ENCODE peak calls at places on chromosomes 3 and 15, in nine cellular contexts. One of them, this sample, is unnamed. For H3K4me1, the result is how much of the 10 kb centered on the place peaks cover.

GRCh38 chr15:88785217-88785616 is 18.0 kb upstream of the ACAN start:
- DNase-seq in fibroblast of lung: no peak
- DNase-seq in heart left ventricle: no peak
- DNase-seq in testis: no peak
- DNase-seq in right cardiac atrium: no peak
- DNase-seq in MM.1S: no peak
- DNase-seq in HepG2: no peak
- DNase-seq in RWPE2: no peak
- DNase-seq in pancreas: no peak
- DNase-seq in this sample: no peak

GRCh38 chr15:78671626-78672211 is 30.7 kb upstream of the CHRNB4 start:
- DNase-seq in fibroblast of lung: no peak
- DNase-seq in heart left ventricle: peak
- DNase-seq in testis: no peak
- DNase-seq in right cardiac atrium: no peak
- DNase-seq in MM.1S: no peak
- DNase-seq in HepG2: no peak
- DNase-seq in RWPE2: no peak
- DNase-seq in pancreas: no peak
- DNase-seq in this sample: no peak

GRCh38 chr3:156628836-156629618 is 45.4 kb upstream of the TIPARP start:
- DNase-seq in fibroblast of lung: no peak
- DNase-seq in heart left ventricle: no peak
- DNase-seq in testis: no peak
- DNase-seq in right cardiac atrium: no peak
- DNase-seq in MM.1S: no peak
- DNase-seq in HepG2: no peak
- DNase-seq in RWPE2: no peak
- DNase-seq in pancreas: no peak
- DNase-seq in this sample: no peak

GRCh38 chr15:90872481-90873184 is 4.2 kb downstream of the FURIN start:
- DNase-seq in fibroblast of lung: peak
- DNase-seq in heart left ventricle: no peak
- DNase-seq in testis: no peak
- DNase-seq in right cardiac atrium: peak
- DNase-seq in MM.1S: no peak
- DNase-seq in HepG2: peak
- DNase-seq in RWPE2: peak
- DNase-seq in pancreas: no peak
- DNase-seq in this sample: peak

GRCh38 chr3:188191460-188191859 is 37.5 kb downstream of the LPP start:
- DNase-seq in fibroblast of lung: no peak
- DNase-seq in heart left ventricle: no peak
- DNase-seq in testis: no peak
- DNase-seq in right cardiac atrium: no peak
- DNase-seq in MM.1S: no peak
- DNase-seq in HepG2: no peak
- DNase-seq in RWPE2: no peak
- DNase-seq in pancreas: no peak
- DNase-seq in this sample: no peak

GRCh38 chr15:38304486-38304885 is 51.9 kb downstream of the SPRED1 start:
- DNase-seq in fibroblast of lung: no peak
- DNase-seq in heart left ventricle: no peak
- DNase-seq in testis: no peak
- DNase-seq in right cardiac atrium: no peak
- DNase-seq in MM.1S: no peak
- DNase-seq in HepG2: no peak
- DNase-seq in RWPE2: no peak
- DNase-seq in pancreas: no peak
- DNase-seq in this sample: no peak

GRCh38 chr3:38278841-38279240 is 3.3 kb upstream of the SLC22A14 start:
- DNase-seq in fibroblast of lung: no peak
- DNase-seq in heart left ventricle: no peak
- DNase-seq in testis: no peak
- DNase-seq in right cardiac atrium: no peak
- DNase-seq in MM.1S: no peak
- DNase-seq in HepG2: no peak
- DNase-seq in RWPE2: no peak
- DNase-seq in pancreas: no peak
- DNase-seq in this sample: no peak

GRCh38 chr15:23472678-23473077 is 25.6 kb upstream of the GOLGA6L2 start:
- DNase-seq in fibroblast of lung: peak
- DNase-seq in heart left ventricle: no peak
- DNase-seq in testis: no peak
- DNase-seq in right cardiac atrium: no peak
- DNase-seq in MM.1S: no peak
- DNase-seq in HepG2: no peak
- DNase-seq in RWPE2: no peak
- DNase-seq in pancreas: no peak
- DNase-seq in this sample: no peak

GRCh38 chr3:8445861-8446260 is 55.8 kb upstream of the LMCD1 start:
- DNase-seq in fibroblast of lung: peak
- DNase-seq in heart left ventricle: no peak
- DNase-seq in testis: no peak
- DNase-seq in right cardiac atrium: no peak
- DNase-seq in MM.1S: no peak
- DNase-seq in HepG2: no peak
- DNase-seq in RWPE2: no peak
- DNase-seq in pancreas: no peak
- DNase-seq in this sample: no peak

GRCh38 chr3:128845119-128845518 is 34.3 kb upstream of the ACAD9 start:
- DNase-seq in fibroblast of lung: no peak
- DNase-seq in heart left ventricle: no peak
- DNase-seq in testis: no peak
- DNase-seq in right cardiac atrium: no peak
- DNase-seq in MM.1S: no peak
- DNase-seq in HepG2: peak
- DNase-seq in RWPE2: no peak
- DNase-seq in pancreas: no peak
- DNase-seq in this sample: peak

GRCh38 chr3:128845695-128846491 is 33.5 kb upstream of the ACAD9 start:
- DNase-seq in fibroblast of lung: peak
- DNase-seq in heart left ventricle: peak
- DNase-seq in testis: peak
- DNase-seq in right cardiac atrium: peak
- DNase-seq in MM.1S: peak
- DNase-seq in HepG2: peak
- DNase-seq in RWPE2: no peak
- DNase-seq in pancreas: peak
- DNase-seq in this sample: peak

GRCh38 chr3:128841926-128842920 is 37.2 kb upstream of the ACAD9 start:
- DNase-seq in fibroblast of lung: no peak
- DNase-seq in heart left ventricle: no peak
- DNase-seq in testis: no peak
- DNase-seq in right cardiac atrium: no peak
- DNase-seq in MM.1S: no peak
- DNase-seq in HepG2: no peak
- DNase-seq in RWPE2: no peak
- DNase-seq in pancreas: no peak
- DNase-seq in this sample: no peak

GRCh38 chr3:128846501-128846900 is 32.9 kb upstream of the ACAD9 start:
- DNase-seq in fibroblast of lung: no peak
- DNase-seq in heart left ventricle: no peak
- DNase-seq in testis: no peak
- DNase-seq in right cardiac atrium: peak
- DNase-seq in MM.1S: no peak
- DNase-seq in HepG2: no peak
- DNase-seq in RWPE2: no peak
- DNase-seq in pancreas: no peak
- DNase-seq in this sample: no peak

GRCh38 chr3:128844502-128844901 is 34.9 kb upstream of the ACAD9 start:
- DNase-seq in fibroblast of lung: no peak
- DNase-seq in heart left ventricle: no peak
- DNase-seq in testis: no peak
- DNase-seq in right cardiac atrium: no peak
- DNase-seq in MM.1S: no peak
- DNase-seq in HepG2: no peak
- DNase-seq in RWPE2: no peak
- DNase-seq in pancreas: no peak
- DNase-seq in this sample: no peak
- H3K27ac ChIP-seq in fibroblast of lung: no peak
- H3K27ac ChIP-seq in heart left ventricle: no peak
- H3K27ac ChIP-seq in testis: no peak
- H3K27ac ChIP-seq in right cardiac atrium: no peak
- H3K27ac ChIP-seq in MM.1S: no peak
- H3K27ac ChIP-seq in HepG2: no peak
- H3K27ac ChIP-seq in RWPE2: no peak
- H3K27ac ChIP-seq in pancreas: no peak
- H3K27ac ChIP-seq in this sample: no peak

GRCh38 chr3:183566882-183567281 is 11.4 kb upstream of the KLHL6 start:
- DNase-seq in fibroblast of lung: no peak
- DNase-seq in heart left ventricle: no peak
- DNase-seq in testis: no peak
- DNase-seq in right cardiac atrium: no peak
- DNase-seq in MM.1S: no peak
- DNase-seq in HepG2: no peak
- DNase-seq in RWPE2: no peak
- DNase-seq in pancreas: no peak
- DNase-seq in this sample: no peak
- H3K4me1 ChIP-seq in fibroblast of lung: under half
- H3K4me1 ChIP-seq in heart left ventricle: under half
- H3K4me1 ChIP-seq in testis: under half
- H3K4me1 ChIP-seq in right cardiac atrium: under half
- H3K4me1 ChIP-seq in MM.1S: under half
- H3K4me1 ChIP-seq in HepG2: under half
- H3K4me1 ChIP-seq in RWPE2: under half
- H3K4me1 ChIP-seq in pancreas: under half
- H3K4me1 ChIP-seq in this sample: under half

GRCh38 chr3:152471814-152472605 is 203.3 kb downstream of the MBNL1 start:
- DNase-seq in fibroblast of lung: peak
- DNase-seq in heart left ventricle: peak
- DNase-seq in testis: peak
- DNase-seq in right cardiac atrium: peak
- DNase-seq in MM.1S: peak
- DNase-seq in HepG2: peak
- DNase-seq in RWPE2: no peak
- DNase-seq in pancreas: peak
- DNase-seq in this sample: peak
- H3K4me3 ChIP-seq in fibroblast of lung: no peak
- H3K4me3 ChIP-seq in heart left ventricle: peak
- H3K4me3 ChIP-seq in testis: no peak
- H3K4me3 ChIP-seq in right cardiac atrium: peak
- H3K4me3 ChIP-seq in MM.1S: no peak
- H3K4me3 ChIP-seq in HepG2: peak
- H3K4me3 ChIP-seq in RWPE2: no peak
- H3K4me3 ChIP-seq in pancreas: peak
- H3K4me3 ChIP-seq in this sample: no peak

GRCh38 chr3:30350901-30351300 is 255.5 kb upstream of the TGFBR2 start:
- DNase-seq in fibroblast of lung: no peak
- DNase-seq in heart left ventricle: no peak
- DNase-seq in testis: no peak
- DNase-seq in right cardiac atrium: no peak
- DNase-seq in MM.1S: no peak
- DNase-seq in HepG2: no peak
- DNase-seq in RWPE2: no peak
- DNase-seq in pancreas: no peak
- DNase-seq in this sample: no peak
- H3K27ac ChIP-seq in fibroblast of lung: no peak
- H3K27ac ChIP-seq in heart left ventricle: no peak
- H3K27ac ChIP-seq in testis: no peak
- H3K27ac ChIP-seq in right cardiac atrium: no peak
- H3K27ac ChIP-seq in MM.1S: no peak
- H3K27ac ChIP-seq in HepG2: no peak
- H3K27ac ChIP-seq in RWPE2: peak
- H3K27ac ChIP-seq in pancreas: no peak
- H3K27ac ChIP-seq in this sample: no peak

DNA sequence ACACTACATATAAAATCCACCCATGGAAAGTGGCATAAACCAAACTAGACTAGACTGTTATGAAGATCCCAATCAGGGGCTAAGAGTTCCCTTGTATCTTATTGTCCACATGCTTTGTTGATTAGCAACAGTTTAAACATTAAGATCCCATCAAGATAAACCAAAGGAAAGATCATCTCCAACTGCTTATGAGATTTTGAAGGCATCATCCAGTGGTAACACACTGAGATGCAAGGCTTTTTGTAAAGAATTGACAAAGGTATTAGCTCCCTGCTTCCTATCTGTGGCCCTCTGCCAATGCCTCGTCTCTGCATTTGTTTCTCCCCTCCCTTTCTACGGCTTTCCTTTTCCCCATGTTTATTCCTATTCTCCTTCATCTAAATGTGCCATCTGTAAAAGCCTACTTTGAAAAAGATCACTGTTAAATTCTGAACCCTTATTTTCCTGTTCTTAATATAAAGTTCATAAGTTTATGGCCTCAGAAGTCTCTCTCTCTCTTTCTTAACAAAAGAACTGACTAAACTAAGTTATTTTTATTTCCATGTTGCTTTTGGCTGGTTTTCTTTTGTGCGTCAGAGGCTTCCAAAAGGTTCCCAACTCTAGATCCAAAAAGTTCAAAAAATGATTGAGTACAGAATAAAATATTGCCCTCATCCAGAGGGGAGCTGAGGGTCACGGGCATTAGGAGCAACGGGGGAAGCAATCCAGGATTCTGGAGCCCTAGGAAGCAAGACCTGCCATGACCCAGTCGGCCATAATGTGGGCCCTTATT is 5.5 kb downstream of the PLD1 start:
- DNase-seq in fibroblast of lung: peak
- DNase-seq in heart left ventricle: peak
- DNase-seq in testis: peak
- DNase-seq in right cardiac atrium: peak
- DNase-seq in MM.1S: no peak
- DNase-seq in HepG2: no peak
- DNase-seq in RWPE2: no peak
- DNase-seq in pancreas: no peak
- DNase-seq in this sample: no peak
- H3K4me1 ChIP-seq in fibroblast of lung: under half
- H3K4me1 ChIP-seq in heart left ventricle: half or more
- H3K4me1 ChIP-seq in testis: under half
- H3K4me1 ChIP-seq in right cardiac atrium: under half
- H3K4me1 ChIP-seq in MM.1S: under half
- H3K4me1 ChIP-seq in HepG2: half or more
- H3K4me1 ChIP-seq in RWPE2: under half
- H3K4me1 ChIP-seq in pancreas: under half
- H3K4me1 ChIP-seq in this sample: half or more

DNA sequence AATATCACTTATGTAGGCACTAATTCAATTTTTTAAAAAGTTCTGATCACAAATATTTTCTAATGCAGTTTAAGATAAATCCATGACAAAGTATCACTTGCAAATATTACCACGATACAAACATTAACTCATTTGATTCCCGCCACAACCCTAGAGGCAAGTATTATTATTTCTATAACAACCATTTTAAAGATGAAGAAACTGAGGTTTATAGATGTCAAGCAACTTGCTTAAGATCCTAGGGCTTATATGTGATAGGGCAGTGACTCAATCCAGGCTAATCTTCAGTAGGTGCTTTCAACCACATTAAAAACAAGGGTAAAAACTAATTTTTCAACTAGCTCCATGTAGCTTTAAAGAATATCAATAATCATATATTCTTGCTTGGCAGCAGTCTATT is 1.7 kb downstream of the DYNC1LI1 start:
- DNase-seq in fibroblast of lung: no peak
- DNase-seq in heart left ventricle: no peak
- DNase-seq in testis: no peak
- DNase-seq in right cardiac atrium: no peak
- DNase-seq in MM.1S: no peak
- DNase-seq in HepG2: no peak
- DNase-seq in RWPE2: no peak
- DNase-seq in pancreas: no peak
- DNase-seq in this sample: no peak
- H3K4me3 ChIP-seq in fibroblast of lung: peak
- H3K4me3 ChIP-seq in heart left ventricle: peak
- H3K4me3 ChIP-seq in testis: peak
- H3K4me3 ChIP-seq in right cardiac atrium: peak
- H3K4me3 ChIP-seq in MM.1S: peak
- H3K4me3 ChIP-seq in HepG2: peak
- H3K4me3 ChIP-seq in RWPE2: peak
- H3K4me3 ChIP-seq in pancreas: peak
- H3K4me3 ChIP-seq in this sample: peak